ENCODE peak calls at places on chromosomes 3 and 15, in ten cellular contexts. One of them, this sample, is unnamed.

GRCh38 chr3:135238201-135238600 is 443.1 kb downstream of the EPHB1 start:
- DNase-seq in right atrium auricular region: no peak
- DNase-seq in neuronal stem cell: no peak
- DNase-seq in neural progenitor cell: no peak
- DNase-seq in breast epithelium: no peak
- DNase-seq in tibial artery: no peak
- DNase-seq in colonic mucosa: no peak
- DNase-seq in body of pancreas: no peak
- DNase-seq in prostate gland: no peak
- DNase-seq in adrenal gland: no peak
- DNase-seq in this sample: no peak

GRCh38 chr15:77889009-77889806 is 188.3 kb downstream of the TBC1D2B start:
- DNase-seq in right atrium auricular region: no peak
- DNase-seq in adrenal gland: no peak
- DNase-seq in breast epithelium: no peak
- DNase-seq in tibial artery: no peak
- DNase-seq in colonic mucosa: no peak
- DNase-seq in neuronal stem cell: no peak
- DNase-seq in neural progenitor cell: no peak
- DNase-seq in prostate gland: no peak
- DNase-seq in body of pancreas: no peak
- DNase-seq in this sample: no peak

GRCh38 chr3:124903896-124904879 is 17.0 kb upstream of the ITGB5 start:
- DNase-seq in body of pancreas: no peak
- DNase-seq in adrenal gland: no peak
- DNase-seq in prostate gland: no peak
- DNase-seq in tibial artery: no peak
- DNase-seq in neuronal stem cell: no peak
- DNase-seq in breast epithelium: no peak
- DNase-seq in right atrium auricular region: no peak
- DNase-seq in neural progenitor cell: no peak
- DNase-seq in colonic mucosa: no peak
- DNase-seq in this sample: no peak

GRCh38 chr15:73570355-73571032 is 62.7 kb downstream of the NPTN start:
- DNase-seq in prostate gland: no peak
- DNase-seq in right atrium auricular region: no peak
- DNase-seq in tibial artery: no peak
- DNase-seq in breast epithelium: no peak
- DNase-seq in neuronal stem cell: no peak
- DNase-seq in body of pancreas: no peak
- DNase-seq in colonic mucosa: no peak
- DNase-seq in neural progenitor cell: no peak
- DNase-seq in adrenal gland: no peak
- DNase-seq in this sample: no peak

GRCh38 chr3:15241341-15241740 is 35.3 kb downstream of the CAPN7 start:
- DNase-seq in breast epithelium: no peak
- DNase-seq in neuronal stem cell: no peak
- DNase-seq in prostate gland: no peak
- DNase-seq in tibial artery: peak; percentile 42
- DNase-seq in body of pancreas: no peak
- DNase-seq in colonic mucosa: no peak
- DNase-seq in neural progenitor cell: peak; percentile 45
- DNase-seq in adrenal gland: no peak
- DNase-seq in right atrium auricular region: no peak
- DNase-seq in this sample: peak; percentile 40

GRCh38 chr3:48243886-48244285 is 3.0 kb downstream of the ZNF589 start:
- DNase-seq in prostate gland: no peak
- DNase-seq in body of pancreas: no peak
- DNase-seq in tibial artery: no peak
- DNase-seq in right atrium auricular region: no peak
- DNase-seq in neuronal stem cell: no peak
- DNase-seq in breast epithelium: no peak
- DNase-seq in neural progenitor cell: no peak
- DNase-seq in adrenal gland: no peak
- DNase-seq in colonic mucosa: no peak
- DNase-seq in this sample: no peak

GRCh38 chr15:78691873-78692421 is 50.9 kb upstream of the CHRNB4 start:
- DNase-seq in neural progenitor cell: no peak
- DNase-seq in right atrium auricular region: no peak
- DNase-seq in prostate gland: no peak
- DNase-seq in adrenal gland: no peak
- DNase-seq in body of pancreas: no peak
- DNase-seq in neuronal stem cell: no peak
- DNase-seq in colonic mucosa: no peak
- DNase-seq in tibial artery: no peak
- DNase-seq in breast epithelium: no peak
- DNase-seq in this sample: no peak

GRCh38 chr3:186600896-186601295 is 12.0 kb upstream of the AHSG start:
- DNase-seq in neural progenitor cell: no peak
- DNase-seq in body of pancreas: no peak
- DNase-seq in adrenal gland: no peak
- DNase-seq in neuronal stem cell: no peak
- DNase-seq in prostate gland: no peak
- DNase-seq in right atrium auricular region: no peak
- DNase-seq in tibial artery: no peak
- DNase-seq in breast epithelium: no peak
- DNase-seq in colonic mucosa: no peak
- DNase-seq in this sample: no peak

GRCh38 chr15:68730491-68731317 is 90.0 kb downstream of the ANP32A start:
- DNase-seq in tibial artery: peak; percentile 34
- DNase-seq in neural progenitor cell: peak; percentile 61
- DNase-seq in adrenal gland: peak; percentile 74
- DNase-seq in colonic mucosa: peak; percentile 35
- DNase-seq in breast epithelium: no peak
- DNase-seq in prostate gland: peak; percentile 29
- DNase-seq in body of pancreas: peak; percentile 53
- DNase-seq in neuronal stem cell: peak; percentile 27
- DNase-seq in right atrium auricular region: no peak
- DNase-seq in this sample: peak; percentile 44

GRCh38 chr3:55362206-55362960 is 124.7 kb downstream of the WNT5A start:
- DNase-seq in neuronal stem cell: no peak
- DNase-seq in tibial artery: no peak
- DNase-seq in right atrium auricular region: no peak
- DNase-seq in neural progenitor cell: no peak
- DNase-seq in breast epithelium: no peak
- DNase-seq in body of pancreas: no peak
- DNase-seq in adrenal gland: no peak
- DNase-seq in colonic mucosa: no peak
- DNase-seq in prostate gland: no peak
- DNase-seq in this sample: no peak

GRCh38 chr3:147538034-147538433 is 128.9 kb downstream of the ZIC1 start:
- DNase-seq in body of pancreas: no peak
- DNase-seq in breast epithelium: no peak
- DNase-seq in adrenal gland: no peak
- DNase-seq in neural progenitor cell: no peak
- DNase-seq in right atrium auricular region: no peak
- DNase-seq in colonic mucosa: no peak
- DNase-seq in prostate gland: no peak
- DNase-seq in tibial artery: no peak
- DNase-seq in neuronal stem cell: no peak
- DNase-seq in this sample: no peak

GRCh38 chr15:71384501-71384900 is 269.2 kb downstream of the THSD4 start:
- DNase-seq in body of pancreas: no peak
- DNase-seq in prostate gland: no peak
- DNase-seq in neural progenitor cell: no peak
- DNase-seq in adrenal gland: no peak
- DNase-seq in neuronal stem cell: no peak
- DNase-seq in colonic mucosa: no peak
- DNase-seq in tibial artery: no peak
- DNase-seq in breast epithelium: no peak
- DNase-seq in right atrium auricular region: no peak
- DNase-seq in this sample: no peak
- H3K27me3 ChIP-seq in body of pancreas: no peaks in the 10 kb centered on the region
- H3K27me3 ChIP-seq in prostate gland: no peaks in the 10 kb centered on the region
- H3K27me3 ChIP-seq in neural progenitor cell: peaks cover 4% of the 10 kb centered on the region
- H3K27me3 ChIP-seq in adrenal gland: no peaks in the 10 kb centered on the region
- H3K27me3 ChIP-seq in neuronal stem cell: no peaks in the 10 kb centered on the region
- H3K27me3 ChIP-seq in colonic mucosa: no peaks in the 10 kb centered on the region
- H3K27me3 ChIP-seq in tibial artery: no peaks in the 10 kb centered on the region
- H3K27me3 ChIP-seq in breast epithelium: no peaks in the 10 kb centered on the region
- H3K27me3 ChIP-seq in right atrium auricular region: no peaks in the 10 kb centered on the region
- H3K27me3 ChIP-seq in this sample: no peaks in the 10 kb centered on the region

DNA sequence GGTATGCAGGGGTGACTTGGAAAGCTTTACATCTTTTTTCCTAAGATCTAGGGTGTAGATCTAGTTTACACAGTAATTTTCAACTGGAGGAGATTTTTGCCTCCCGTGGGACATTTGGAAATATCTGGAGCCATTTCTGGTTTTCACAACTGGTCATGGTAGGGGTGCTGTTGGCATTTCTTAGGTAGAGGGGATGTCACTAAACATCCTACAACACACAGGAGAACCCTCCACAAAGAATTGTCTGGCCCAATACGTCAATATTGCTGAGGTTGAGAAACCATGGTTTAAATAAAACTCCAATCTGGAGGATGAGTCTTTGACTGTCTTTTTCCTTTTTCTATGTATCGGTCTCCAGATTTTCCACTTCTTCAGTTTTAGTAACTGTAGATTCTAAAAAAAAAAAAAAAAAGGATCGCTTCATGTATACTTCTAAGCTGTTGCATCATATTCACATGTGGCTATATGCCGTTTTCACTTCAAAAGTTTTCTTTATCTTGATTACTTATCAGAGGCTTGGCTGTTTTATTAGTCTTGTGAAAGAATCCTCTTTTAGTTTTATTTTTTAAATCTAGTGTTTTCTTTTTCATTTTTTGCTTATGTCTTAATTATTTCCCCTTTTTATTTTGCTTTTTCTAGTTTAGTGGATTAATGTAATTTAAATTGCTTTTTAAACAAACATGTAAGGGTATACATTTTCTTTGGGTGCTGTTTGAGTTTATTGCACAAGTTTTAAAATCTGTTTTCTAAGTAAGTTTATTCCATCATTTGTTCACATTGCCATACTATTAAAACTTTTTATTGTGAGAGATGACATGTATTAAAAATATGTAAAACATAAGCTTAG is 21.2 kb downstream of the UBE2Q2 start:
- DNase-seq in adrenal gland: no peak
- DNase-seq in body of pancreas: no peak
- DNase-seq in prostate gland: no peak
- DNase-seq in tibial artery: no peak
- DNase-seq in colonic mucosa: no peak
- DNase-seq in neuronal stem cell: no peak
- DNase-seq in neural progenitor cell: no peak
- DNase-seq in right atrium auricular region: no peak
- DNase-seq in breast epithelium: no peak
- DNase-seq in this sample: no peak
- H3K4me3 ChIP-seq in adrenal gland: no peak overlapping the region
- H3K4me3 ChIP-seq in body of pancreas: no peak overlapping the region
- H3K4me3 ChIP-seq in prostate gland: no peak overlapping the region
- H3K4me3 ChIP-seq in tibial artery: no peak overlapping the region
- H3K4me3 ChIP-seq in colonic mucosa: no peak overlapping the region
- H3K4me3 ChIP-seq in neuronal stem cell: no peak overlapping the region
- H3K4me3 ChIP-seq in neural progenitor cell: no peak overlapping the region
- H3K4me3 ChIP-seq in right atrium auricular region: no peak overlapping the region
- H3K4me3 ChIP-seq in breast epithelium: no peak overlapping the region
- H3K4me3 ChIP-seq in this sample: no peak overlapping the region

GRCh38 chr15:101505610-101506337 is 16.3 kb upstream of the PCSK6 start:
- DNase-seq in prostate gland: no peak
- DNase-seq in right atrium auricular region: peak; percentile 42
- DNase-seq in body of pancreas: no peak
- DNase-seq in neuronal stem cell: no peak
- DNase-seq in breast epithelium: peak; percentile 5
- DNase-seq in colonic mucosa: no peak
- DNase-seq in adrenal gland: peak; percentile 25
- DNase-seq in neural progenitor cell: no peak
- DNase-seq in tibial artery: no peak
- DNase-seq in this sample: no peak
- H3K27me3 ChIP-seq in prostate gland: no peaks in the 10 kb centered on the region
- H3K27me3 ChIP-seq in right atrium auricular region: no peaks in the 10 kb centered on the region
- H3K27me3 ChIP-seq in body of pancreas: no peaks in the 10 kb centered on the region
- H3K27me3 ChIP-seq in neuronal stem cell: no peaks in the 10 kb centered on the region
- H3K27me3 ChIP-seq in breast epithelium: peaks cover 17% of the 10 kb centered on the region
- H3K27me3 ChIP-seq in colonic mucosa: no peaks in the 10 kb centered on the region
- H3K27me3 ChIP-seq in adrenal gland: peaks cover 14% of the 10 kb centered on the region
- H3K27me3 ChIP-seq in neural progenitor cell: no peaks in the 10 kb centered on the region
- H3K27me3 ChIP-seq in tibial artery: no peaks in the 10 kb centered on the region
- H3K27me3 ChIP-seq in this sample: no peaks in the 10 kb centered on the region

DNA sequence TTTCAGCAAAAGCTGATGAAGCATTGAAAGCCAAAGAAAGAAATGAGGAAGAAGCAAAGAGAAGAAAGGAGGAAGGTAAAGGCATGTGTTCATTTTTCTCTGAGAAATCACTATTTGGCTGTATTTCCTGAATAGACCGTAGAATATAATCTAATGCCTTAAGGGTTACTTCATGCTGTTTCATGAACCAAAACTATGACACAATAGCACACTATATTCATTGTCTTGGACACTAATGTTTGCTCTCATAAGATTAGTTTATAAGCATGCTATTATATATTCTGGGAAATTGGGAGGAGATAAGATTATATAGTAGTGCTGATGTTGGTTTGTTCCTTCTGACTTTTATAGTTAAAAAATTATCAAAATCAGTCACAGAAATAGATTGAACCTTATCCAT is 110.1 kb upstream of the MLF1 start:
- DNase-seq in neural progenitor cell: no peak
- DNase-seq in right atrium auricular region: no peak
- DNase-seq in neuronal stem cell: no peak
- DNase-seq in adrenal gland: no peak
- DNase-seq in colonic mucosa: no peak
- DNase-seq in body of pancreas: no peak
- DNase-seq in breast epithelium: no peak
- DNase-seq in prostate gland: no peak
- DNase-seq in tibial artery: no peak
- DNase-seq in this sample: no peak
- H3K4me3 ChIP-seq in neural progenitor cell: no peak overlapping the region
- H3K4me3 ChIP-seq in right atrium auricular region: no peak overlapping the region
- H3K4me3 ChIP-seq in neuronal stem cell: no peak overlapping the region
- H3K4me3 ChIP-seq in adrenal gland: no peak overlapping the region
- H3K4me3 ChIP-seq in colonic mucosa: no peak overlapping the region
- H3K4me3 ChIP-seq in body of pancreas: no peak overlapping the region
- H3K4me3 ChIP-seq in breast epithelium: no peak overlapping the region
- H3K4me3 ChIP-seq in prostate gland: no peak overlapping the region
- H3K4me3 ChIP-seq in tibial artery: no peak overlapping the region
- H3K4me3 ChIP-seq in this sample: no peak overlapping the region

This sample was measured in Caco-2.